ENCODE peak calls at places on chromosome 6, in five cellular contexts. One of them, this sample, is unnamed.

GRCh38 chr6:1667012-1667804 is 57.5 kb downstream of the FOXC1 start:
- DNase-seq in effector CD4-positive, alpha-beta T cell: no peak
- DNase-seq in NCI-H69: peak
- DNase-seq in HFFc6: peak
- DNase-seq in fibroblast of the aortic adventitia: no peak
- DNase-seq in this sample: peak

GRCh38 chr6:53796451-53796780 is 1.6 kb downstream of the LRRC1 start:
- DNase-seq in effector CD4-positive, alpha-beta T cell: no peak
- DNase-seq in NCI-H69: no peak
- DNase-seq in HFFc6: no peak
- DNase-seq in fibroblast of the aortic adventitia: no peak
- DNase-seq in this sample: no peak

GRCh38 chr6:42509765-42510164 is 54.1 kb upstream of the UBR2 start:
- DNase-seq in effector CD4-positive, alpha-beta T cell: no peak
- DNase-seq in NCI-H69: no peak
- DNase-seq in HFFc6: no peak
- DNase-seq in fibroblast of the aortic adventitia: no peak
- DNase-seq in this sample: no peak

GRCh38 chr6:160931378-160932343 is 59.9 kb upstream of the MAP3K4 start:
- DNase-seq in effector CD4-positive, alpha-beta T cell: no peak
- DNase-seq in NCI-H69: peak
- DNase-seq in HFFc6: no peak
- DNase-seq in fibroblast of the aortic adventitia: no peak
- DNase-seq in this sample: no peak

GRCh38 chr6:168923171-168923570 is 330.5 kb downstream of the THBS2 start:
- DNase-seq in effector CD4-positive, alpha-beta T cell: no peak
- DNase-seq in NCI-H69: no peak
- DNase-seq in HFFc6: no peak
- DNase-seq in fibroblast of the aortic adventitia: no peak
- DNase-seq in this sample: no peak

GRCh38 chr6:23145801-23146200 is 576.4 kb downstream of the HDGFL1 start:
- DNase-seq in effector CD4-positive, alpha-beta T cell: no peak
- DNase-seq in NCI-H69: peak
- DNase-seq in HFFc6: no peak
- DNase-seq in fibroblast of the aortic adventitia: peak
- DNase-seq in this sample: no peak

GRCh38 chr6:121998631-121999030 is 400.8 kb upstream of the HSF2 start:
- DNase-seq in effector CD4-positive, alpha-beta T cell: no peak
- DNase-seq in NCI-H69: peak
- DNase-seq in HFFc6: no peak
- DNase-seq in fibroblast of the aortic adventitia: no peak
- DNase-seq in this sample: no peak

GRCh38 chr6:105616521-105616920 is 213.6 kb upstream of the PREP start:
- DNase-seq in effector CD4-positive, alpha-beta T cell: no peak
- DNase-seq in NCI-H69: no peak
- DNase-seq in HFFc6: no peak
- DNase-seq in fibroblast of the aortic adventitia: no peak
- DNase-seq in this sample: no peak

GRCh38 chr6:70717038-70717801 is 49.5 kb downstream of the SMAP1 start:
- DNase-seq in effector CD4-positive, alpha-beta T cell: no peak
- DNase-seq in NCI-H69: no peak
- DNase-seq in HFFc6: no peak
- DNase-seq in fibroblast of the aortic adventitia: no peak
- DNase-seq in this sample: no peak